ENCODE peak calls at places on chromosomes 6 and 20, in six cellular contexts. N is GM23248, O is HCT116, Y is astrocyte, A is mesendoderm, H is K562. K is an unnamed sample.

GRCh38 chr6:15358579-15359327 is 112.9 kb downstream of the JARID2 start:
- DNase-seq in N (no peak), O (no peak), Y (peak), A (peak), H (no peak), K (no peak)

GRCh38 chr20:41163821-41164220 is 26.5 kb downstream of the PLCG1 start:
- DNase-seq in N (no peak), O (no peak), Y (no peak), A (no peak), H (no peak), K (no peak)

GRCh38 chr6:14316911-14317535 is 199.5 kb downstream of the CD83 start:
- DNase-seq in N (no peak), O (no peak), Y (no peak), A (peak), H (no peak), K (no peak)

GRCh38 chr6:90770778-90771177 is 183.9 kb upstream of the MAP3K7 start:
- DNase-seq in N (no peak), O (no peak), Y (no peak), A (peak), H (no peak), K (no peak)

GRCh38 chr20:50338479-50339195 is 148.0 kb downstream of the CEBPB start:
- DNase-seq in N (peak), O (no peak), Y (peak), A (peak), H (peak), K (peak)

GRCh38 chr6:26319405-26320128 is 45.4 kb upstream of the BTN3A2 start:
- DNase-seq in N (no peak), O (no peak), Y (no peak), A (peak), H (no peak), K (peak)

GRCh38 chr6:3261921-3262320 is 3.2 kb downstream of the PSMG4 start:
- DNase-seq in N (no peak), O (no peak), Y (no peak), A (no peak), H (no peak), K (no peak)

GRCh38 chr6:160859822-160860221 is 131.7 kb upstream of the MAP3K4 start:
- DNase-seq in N (no peak), O (no peak), Y (no peak), A (no peak), H (no peak), K (no peak)

GRCh38 chr6:161745594-161745993 is 471.7 kb upstream of the AGPAT4 start:
- DNase-seq in N (peak), O (no peak), Y (no peak), A (no peak), H (no peak), K (no peak)

GRCh38 chr20:4548552-4548951 is 173.2 kb upstream of the PRND start:
- DNase-seq in N (no peak), O (no peak), Y (no peak), A (no peak), H (no peak), K (no peak)

GRCh38 chr6:116405147-116405546 is 34.4 kb downstream of the DSE start:
- DNase-seq in N (peak), O (no peak), Y (peak), A (no peak), H (no peak), K (no peak)

GRCh38 chr20:32067234-32067821 is 15.3 kb downstream of the HCK start:
- DNase-seq in N (peak), O (no peak), Y (peak), A (no peak), H (no peak), K (no peak)

GRCh38 chr6:119273799-119274595 is 75.6 kb downstream of the MAN1A1 start:
- DNase-seq in N (peak), O (no peak), Y (peak), A (no peak), H (no peak), K (no peak)

GRCh38 chr6:107489636-107490567 is at the start of gene SOBP:
- DNase-seq in N (peak), O (no peak), Y (no peak), A (peak), H (peak), K (peak)

GRCh38 chr20:15487030-15487429 is 1086.2 kb downstream of the KIF16B start:
- DNase-seq in N (peak), O (no peak), Y (peak), A (peak), H (no peak), K (no peak)

GRCh38 chr6:90021701-90022100 is 127.4 kb downstream of the GJA10 start:
- DNase-seq in N (no peak), O (no peak), Y (no peak), A (no peak), H (no peak), K (no peak)

GRCh38 chr20:21515300-21516179 is 1.7 kb upstream of the NKX2-2 start:
- DNase-seq in N (no peak), O (no peak), Y (no peak), A (peak), H (no peak), K (no peak)

GRCh38 chr6:5279891-5280338 is 18.6 kb downstream of the FARS2 start:
- DNase-seq in N (no peak), O (no peak), Y (no peak), A (no peak), H (no peak), K (no peak)

GRCh38 chr20:62155428-62156253 is 12.1 kb downstream of the SS18L1 start:
- DNase-seq in N (peak), O (no peak), Y (no peak), A (peak), H (no peak), K (peak)

GRCh38 chr20:62158088-62158400 is 14.5 kb downstream of the SS18L1 start:
- DNase-seq in N (no peak), O (no peak), Y (no peak), A (no peak), H (no peak), K (no peak)

GRCh38 chr20:62157387-62158087 is 14.0 kb downstream of the SS18L1 start:
- DNase-seq in N (no peak), O (no peak), Y (no peak), A (no peak), H (no peak), K (no peak)

GRCh38 chr20:62156254-62156556 is 12.6 kb downstream of the SS18L1 start:
- DNase-seq in N (no peak), O (no peak), Y (no peak), A (no peak), H (no peak), K (no peak)

DNA sequence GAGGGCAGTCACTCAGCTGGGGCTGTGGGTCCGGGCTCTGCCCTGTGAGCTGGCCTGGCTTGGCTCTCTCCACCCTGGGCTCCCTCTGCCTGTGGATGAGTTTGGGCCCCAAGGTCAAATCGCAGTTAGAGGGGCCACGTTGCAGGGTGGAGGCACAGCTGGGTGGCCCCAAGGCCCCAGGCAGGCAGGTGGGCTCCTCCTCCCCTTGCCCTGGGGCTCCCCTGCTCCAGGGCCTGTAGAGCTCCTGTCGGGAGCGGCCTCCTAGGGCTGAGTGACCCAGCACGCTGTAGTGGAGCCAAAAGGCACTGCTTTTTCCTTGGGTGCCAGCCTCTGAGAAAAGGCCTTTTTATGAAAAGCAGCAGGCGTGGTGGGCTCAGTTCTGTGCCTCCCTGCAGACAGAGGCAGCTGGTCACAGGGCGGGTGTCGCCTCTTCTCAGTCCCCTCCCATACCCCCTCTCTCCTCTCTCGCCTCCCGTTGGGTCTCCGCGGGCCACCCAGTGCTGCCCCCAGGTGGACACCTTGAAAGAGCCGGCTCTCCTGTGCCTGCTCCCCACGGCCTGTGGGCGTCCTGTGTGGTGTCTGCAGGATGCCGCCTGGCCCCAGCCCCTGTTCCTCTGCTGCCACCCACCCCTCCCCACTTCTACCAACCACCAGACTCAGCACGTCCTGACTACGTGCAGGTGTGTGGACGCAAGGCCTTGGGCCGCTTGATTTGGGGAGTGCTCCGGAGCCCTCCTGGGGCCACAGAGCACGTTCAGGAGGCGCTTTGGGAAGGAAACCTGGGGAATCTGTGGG is 13.2 kb downstream of the SS18L1 start:
- DNase-seq in N (peak), O (peak), Y (no peak), A (peak), H (peak), K (peak)
- H3K9ac ChIP-seq in N (no peak), O (no peak), Y (no peak), A (peak), H (peak), K (no peak)

DNA sequence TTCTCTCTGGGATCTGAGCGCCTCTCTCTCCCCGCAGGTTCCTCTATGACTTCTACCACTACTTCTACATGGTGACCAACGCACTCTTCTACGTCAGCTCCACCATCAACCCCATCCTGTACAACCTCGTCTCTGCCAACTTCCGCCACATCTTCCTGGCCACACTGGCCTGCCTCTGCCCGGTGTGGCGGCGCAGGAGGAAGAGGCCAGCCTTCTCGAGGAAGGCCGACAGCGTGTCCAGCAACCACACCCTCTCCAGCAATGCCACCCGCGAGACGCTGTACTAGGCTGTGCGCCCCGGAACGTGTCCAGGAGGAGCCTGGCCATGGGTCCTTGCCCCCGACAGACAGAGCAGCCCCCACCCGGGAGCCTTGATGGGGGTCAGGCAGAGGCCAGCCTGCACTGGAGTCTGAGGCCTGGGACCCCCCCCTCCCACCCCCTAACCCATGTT is 36.3 kb upstream of the MRGBP start:
- DNase-seq in N (no peak), O (no peak), Y (no peak), A (no peak), H (no peak), K (no peak)
- H3K9ac ChIP-seq in N (no peak), O (no peak), Y (no peak), A (no peak), H (peak), K (no peak)

DNA sequence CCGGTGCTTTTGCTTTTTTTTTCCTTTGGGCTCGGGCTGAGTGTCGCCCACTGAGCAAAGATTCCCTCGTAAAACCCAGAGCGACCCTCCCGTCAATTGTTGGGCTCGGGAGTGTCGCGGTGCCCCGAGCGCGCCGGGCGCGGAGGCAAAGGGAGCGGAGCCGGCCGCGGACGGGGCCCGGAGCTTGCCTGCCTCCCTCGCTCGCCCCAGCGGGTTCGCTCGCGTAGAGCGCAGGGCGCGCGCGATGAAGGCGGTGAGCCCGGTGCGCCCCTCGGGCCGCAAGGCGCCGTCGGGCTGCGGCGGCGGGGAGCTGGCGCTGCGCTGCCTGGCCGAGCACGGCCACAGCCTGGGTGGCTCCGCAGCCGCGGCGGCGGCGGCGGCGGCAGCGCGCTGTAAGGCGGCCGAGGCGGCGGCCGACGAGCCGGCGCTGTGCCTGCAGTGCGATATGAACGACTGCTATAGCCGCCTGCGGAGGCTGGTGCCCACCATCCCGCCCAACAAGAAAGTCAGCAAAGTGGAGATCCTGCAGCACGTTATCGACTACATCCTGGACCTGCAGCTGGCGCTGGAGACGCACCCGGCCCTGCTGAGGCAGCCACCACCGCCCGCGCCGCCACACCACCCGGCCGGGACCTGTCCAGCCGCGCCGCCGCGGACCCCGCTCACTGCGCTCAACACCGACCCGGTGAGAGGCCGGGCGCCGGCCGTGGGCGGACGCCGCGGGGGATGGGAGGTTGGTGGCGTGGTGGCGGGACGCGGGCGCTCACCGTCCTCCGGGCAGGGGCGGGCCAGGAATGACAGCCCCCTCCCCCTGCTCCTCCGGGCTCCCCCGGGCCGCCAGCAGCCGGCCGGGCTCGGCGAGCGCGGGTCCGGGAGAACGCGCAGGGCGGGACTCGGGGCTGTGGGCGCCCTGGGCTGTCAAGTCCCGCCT is 606 bp downstream of the ID4 start:
- DNase-seq in N (peak), O (no peak), Y (peak), A (peak), H (no peak), K (peak)
- H3K9ac ChIP-seq in N (peak), O (peak), Y (peak), A (peak), H (no peak), K (peak)

GRCh38 chr6:147849401-147849800 is 340.9 kb downstream of the SAMD5 start:
- DNase-seq in N (no peak), O (no peak), Y (no peak), A (no peak), H (no peak), K (no peak)
- H3K9ac ChIP-seq in N (no peak), O (no peak), Y (no peak), A (no peak), H (no peak), K (no peak)